ENCODE peak calls at places on chromosomes 12 and 14, in nine cellular contexts. Y is PC-3; V is T-helper 17 cell; B is WTC11; I is BJ; T is mammary epithelial cell; E is left ventricle myocardium superior; J is naive thymus-derived CD8-positive, alpha-beta T cell; L is activated T-cell treated with anti-CD3 and anti-CD28 coated beads for 24 hours. R is an unnamed sample.

GRCh38 chr14:54589076-54589475 is 22.1 kb downstream of the SAMD4A start:
- DNase-seq in I (no peak), J (no peak), V (no peak), L (no peak), T (peak), B (no peak), E (no peak), Y (peak), R (peak)

GRCh38 chr12:23282701-23283100 is 657.7 kb downstream of the ETNK1 start:
- DNase-seq in L (no peak), Y (no peak), J (no peak), V (no peak), T (no peak), B (no peak), E (no peak), I (no peak), R (no peak)

GRCh38 chr12:89213139-89213538 is 139.2 kb downstream of the DUSP6 start:
- DNase-seq in T (no peak), V (no peak), J (no peak), Y (no peak), E (no peak), B (no peak), I (no peak), L (no peak), R (no peak)

GRCh38 chr12:103657331-103657730 is 70.3 kb downstream of the STAB2 start:
- DNase-seq in I (no peak), L (no peak), J (no peak), T (peak), Y (peak), B (no peak), E (no peak), V (no peak), R (peak)

GRCh38 chr12:38138225-38139221 is 178.1 kb upstream of the ALG10B start:
- DNase-seq in L (peak), V (no peak), I (peak), E (peak), T (peak), B (peak), Y (peak), J (peak), R (peak)

GRCh38 chr14:50308363-50308762 is 3.7 kb downstream of the L2HGDH start:
- DNase-seq in J (no peak), E (no peak), V (no peak), T (no peak), B (no peak), Y (peak), L (no peak), I (no peak), R (peak)

GRCh38 chr14:34826661-34827060 is 48.5 kb downstream of the BAZ1A start:
- DNase-seq in J (no peak), I (no peak), L (no peak), E (no peak), T (peak), V (no peak), B (no peak), Y (peak), R (peak)

GRCh38 chr12:124125472-124125871 is 152.5 kb downstream of the ZNF664 start:
- DNase-seq in B (no peak), T (peak), L (no peak), I (no peak), J (no peak), V (no peak), E (no peak), Y (no peak), R (peak)

GRCh38 chr14:91284791-91285548 is 40.5 kb upstream of the GPR68 start:
- DNase-seq in I (no peak), E (no peak), J (no peak), V (no peak), T (peak), L (no peak), B (no peak), Y (no peak), R (no peak)

GRCh38 chr12:90216815-90217214 is 508.2 kb upstream of the ATP2B1 start:
- DNase-seq in T (peak), V (no peak), Y (peak), E (no peak), I (no peak), B (no peak), L (no peak), J (no peak), R (no peak)

GRCh38 chr12:12116677-12117076 is 45.9 kb downstream of the BCL2L14 start:
- DNase-seq in Y (no peak), I (no peak), E (no peak), L (no peak), V (no peak), T (no peak), B (no peak), J (no peak), R (no peak)

GRCh38 chr12:118022728-118023109 is 6.2 kb downstream of the RFC5 start:
- DNase-seq in T (no peak), I (no peak), B (no peak), Y (no peak), V (no peak), J (no peak), E (no peak), L (no peak), R (no peak)

R was measured in epithelial cell of esophagus.